ENCODE peak calls at places on chromosome 15, in eight cellular contexts. T is B cell, Z is RWPE1, F is right atrium auricular region, S is psoas muscle, M is hepatocyte, I is cardiac muscle cell, X is heart left ventricle. E is an unnamed sample.

GRCh38 chr15:92979011-92979701 is 79.0 kb downstream of the CHD2 start:
- DNase-seq in X (no peak), F (no peak), M (peak), S (no peak), Z (no peak), I (no peak), T (no peak), E (no peak)

GRCh38 chr15:37900286-37901221 is 33.9 kb upstream of the TMCO5A start:
- DNase-seq in X (no peak), Z (peak), S (no peak), F (no peak), T (no peak), M (peak), I (peak), E (no peak)

GRCh38 chr15:98708191-98708590 is 59.9 kb downstream of the IGF1R start:
- DNase-seq in X (no peak), I (peak), S (no peak), T (no peak), Z (no peak), F (no peak), M (no peak), E (no peak)

GRCh38 chr15:67746022-67746421 is 79.3 kb upstream of the SKOR1 start:
- DNase-seq in S (no peak), M (no peak), T (no peak), X (no peak), Z (peak), F (no peak), I (no peak), E (no peak)

GRCh38 chr15:98599911-98600685 is 48.2 kb upstream of the IGF1R start:
- DNase-seq in S (peak), F (peak), M (peak), Z (peak), T (peak), X (peak), I (no peak), E (peak)

GRCh38 chr15:61742591-61742990 is 317.7 kb downstream of the VPS13C start:
- DNase-seq in T (no peak), I (no peak), F (no peak), X (no peak), Z (peak), M (no peak), S (no peak), E (no peak)

GRCh38 chr15:39504812-39505211 is 76.1 kb upstream of the THBS1 start:
- DNase-seq in X (no peak), F (no peak), S (no peak), T (no peak), Z (no peak), M (no peak), I (no peak), E (no peak)

GRCh38 chr15:50778089-50778488 is 12.6 kb upstream of the SPPL2A start:
- DNase-seq in F (no peak), M (no peak), I (no peak), Z (no peak), S (no peak), X (no peak), T (no peak), E (peak)

GRCh38 chr15:65883571-65883970 is 14.3 kb downstream of the RAB11A start:
- DNase-seq in X (no peak), M (no peak), F (no peak), Z (no peak), S (no peak), T (no peak), I (no peak), E (no peak)

GRCh38 chr15:101121511-101122090 is 130.2 kb downstream of the CHSY1 start:
- DNase-seq in I (peak), M (peak), S (peak), X (peak), Z (no peak), F (peak), T (peak), E (peak)

GRCh38 chr15:62758126-62758951 is 284.2 kb upstream of the TPM1 start:
- DNase-seq in X (peak), F (peak), Z (peak), M (no peak), I (peak), S (peak), T (no peak), E (peak)

GRCh38 chr15:52183562-52184173 is 7.5 kb downstream of the GNB5 start:
- DNase-seq in S (no peak), X (no peak), M (peak), Z (peak), I (peak), T (peak), F (no peak), E (peak)

GRCh38 chr15:25381579-25381978 is 57.2 kb downstream of the UBE3A start:
- DNase-seq in X (no peak), S (no peak), M (no peak), T (no peak), I (no peak), F (no peak), Z (no peak), E (no peak)

GRCh38 chr15:83999396-84000120 is 236.0 kb upstream of the GOLGA6L4 start:
- DNase-seq in I (no peak), M (no peak), X (no peak), Z (peak), T (no peak), F (no peak), S (no peak), E (no peak)

GRCh38 chr15:45187894-45188830 is at the start of gene SHF:
- DNase-seq in T (peak), X (peak), M (peak), F (no peak), Z (peak), S (peak), I (peak), E (peak)

GRCh38 chr15:69526696-69527095 is 74.1 kb downstream of the RPLP1 start:
- DNase-seq in X (no peak), S (no peak), T (no peak), Z (no peak), M (no peak), I (no peak), F (no peak), E (no peak)

GRCh38 chr15:69524850-69525249 is 72.2 kb downstream of the RPLP1 start:
- DNase-seq in I (no peak), T (no peak), S (no peak), Z (no peak), X (peak), F (no peak), M (no peak), E (no peak)

GRCh38 chr15:69524296-69524695 is 71.7 kb downstream of the RPLP1 start:
- DNase-seq in F (no peak), X (no peak), M (peak), I (no peak), Z (no peak), S (no peak), T (no peak), E (no peak)

GRCh38 chr15:69525543-69525942 is 72.9 kb downstream of the RPLP1 start:
- DNase-seq in I (no peak), T (no peak), S (no peak), Z (no peak), M (no peak), X (no peak), F (no peak), E (no peak)

GRCh38 chr15:69526086-69526485 is 73.5 kb downstream of the RPLP1 start:
- DNase-seq in X (peak), I (no peak), Z (no peak), S (peak), T (no peak), M (no peak), F (no peak), E (no peak)
- TF ChIP-seq CTCF in X (no peak), I (no peak), Z (no peak), S (no peak), T (no peak), M (no peak), F (no peak), E (no peak)

GRCh38 chr15:28914483-28915023 is 28.8 kb downstream of the APBA2 start:
- DNase-seq in T (no peak), F (no peak), I (peak), M (no peak), X (no peak), Z (no peak), S (no peak), E (peak)

GRCh38 chr15:28911295-28911979 is 25.7 kb downstream of the APBA2 start:
- DNase-seq in M (no peak), F (no peak), T (no peak), S (no peak), I (no peak), Z (no peak), X (no peak), E (no peak)

GRCh38 chr15:28912422-28912821 is 26.6 kb downstream of the APBA2 start:
- DNase-seq in S (no peak), F (no peak), Z (no peak), M (no peak), T (no peak), I (no peak), X (no peak), E (no peak)

GRCh38 chr15:28914046-28914445 is 28.3 kb downstream of the APBA2 start:
- DNase-seq in X (no peak), Z (no peak), T (no peak), S (no peak), F (no peak), M (no peak), I (no peak), E (no peak)

DNA sequence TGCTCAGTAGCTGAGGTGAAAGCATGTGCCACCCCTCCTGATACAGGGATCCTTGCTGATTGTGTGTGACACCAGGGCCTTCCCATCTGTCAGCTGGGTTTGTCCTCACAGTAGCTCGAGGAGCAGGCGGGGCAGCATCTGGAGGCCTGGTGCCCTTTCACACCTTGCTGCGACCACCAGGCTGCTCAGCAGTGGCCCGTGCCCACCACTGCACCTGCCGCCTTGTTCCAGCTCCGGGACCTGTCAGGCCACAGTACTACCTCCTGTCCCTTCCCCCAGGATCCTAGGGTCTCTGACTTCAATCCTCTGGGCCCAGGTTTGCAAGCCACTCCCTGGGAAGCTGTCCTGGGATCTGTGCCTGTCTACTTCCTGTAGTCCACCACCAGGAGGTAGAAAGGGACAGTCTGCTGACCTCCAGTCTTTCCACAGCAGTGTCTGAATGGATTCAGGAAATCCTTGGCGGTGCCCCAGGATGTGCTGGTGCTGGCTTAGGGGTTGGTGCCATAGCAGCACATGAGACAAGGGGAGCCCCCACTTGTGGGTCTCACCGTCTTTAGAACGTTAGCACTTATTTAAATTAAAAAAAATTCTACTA is 27.5 kb downstream of the APBA2 start:
- DNase-seq in F (no peak), X (no peak), M (no peak), I (no peak), S (no peak), Z (no peak), T (no peak), E (no peak)
- TF ChIP-seq CTCF in F (no peak), X (no peak), M (no peak), I (peak), S (no peak), Z (no peak), T (no peak), E (no peak)

GRCh38 chr15:75043509-75044257 is 20.3 kb downstream of the PPCDC start:
- DNase-seq in X (peak), S (peak), T (peak), I (no peak), F (peak), Z (no peak), M (peak), E (peak)
- TF ChIP-seq CTCF in X (peak), S (peak), T (no peak), I (peak), F (peak), Z (no peak), M (peak), E (peak)

DNA sequence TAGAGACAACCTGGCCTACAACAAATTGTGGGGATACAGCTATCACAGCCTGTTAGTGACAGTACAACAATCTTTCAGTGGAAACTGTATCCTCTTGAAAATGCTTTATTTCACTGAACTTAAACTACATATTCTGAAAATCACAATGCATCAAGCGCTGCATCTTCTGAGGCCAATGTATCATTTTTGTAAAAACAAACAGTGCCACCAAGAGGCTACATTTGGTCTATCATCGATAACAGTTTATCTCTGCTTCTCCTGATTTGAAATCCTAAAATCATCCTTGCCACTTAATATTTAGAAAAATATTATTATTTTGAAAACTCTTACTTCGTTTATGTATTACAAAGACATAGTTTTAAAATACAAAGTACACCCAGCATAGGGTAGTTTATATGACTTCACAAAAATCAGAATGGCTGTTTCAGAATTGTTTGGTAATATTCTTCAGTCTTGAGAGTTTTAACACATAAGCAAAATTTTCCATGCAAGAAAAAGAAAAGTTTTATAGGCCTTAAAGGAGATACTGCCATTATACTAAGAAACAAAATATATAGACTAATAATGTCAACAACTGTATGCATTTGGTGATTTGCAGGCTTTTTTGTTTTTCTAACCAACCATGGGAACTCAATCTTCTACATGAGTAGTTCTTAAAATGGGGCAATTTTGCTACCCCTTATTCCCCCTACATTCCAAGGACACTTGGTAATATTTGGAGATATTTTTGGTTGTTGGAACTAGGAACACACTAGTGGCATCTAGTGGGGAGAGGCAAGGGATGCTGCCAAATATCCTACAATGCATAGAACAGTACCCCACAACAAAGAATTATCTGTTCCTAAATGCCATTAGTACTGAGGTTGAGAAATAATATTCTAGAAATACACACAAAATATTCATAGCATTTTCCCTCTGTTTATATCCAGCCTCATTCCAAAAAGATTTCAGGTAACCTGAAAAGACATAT is 42.3 kb downstream of the WDR72 start:
- DNase-seq in S (no peak), I (no peak), M (peak), X (no peak), Z (peak), F (no peak), T (no peak), E (no peak)
- TF ChIP-seq CTCF in S (peak), I (no peak), M (peak), X (peak), Z (peak), F (no peak), T (peak), E (peak)

GRCh38 chr15:40702077-40702476 is 7.1 kb downstream of the RAD51 start:
- DNase-seq in F (no peak), T (no peak), X (no peak), S (no peak), M (no peak), I (no peak), Z (no peak), E (no peak)
- TF ChIP-seq CTCF in F (no peak), T (peak), X (no peak), S (no peak), M (peak), I (peak), Z (no peak), E (no peak)

DNA sequence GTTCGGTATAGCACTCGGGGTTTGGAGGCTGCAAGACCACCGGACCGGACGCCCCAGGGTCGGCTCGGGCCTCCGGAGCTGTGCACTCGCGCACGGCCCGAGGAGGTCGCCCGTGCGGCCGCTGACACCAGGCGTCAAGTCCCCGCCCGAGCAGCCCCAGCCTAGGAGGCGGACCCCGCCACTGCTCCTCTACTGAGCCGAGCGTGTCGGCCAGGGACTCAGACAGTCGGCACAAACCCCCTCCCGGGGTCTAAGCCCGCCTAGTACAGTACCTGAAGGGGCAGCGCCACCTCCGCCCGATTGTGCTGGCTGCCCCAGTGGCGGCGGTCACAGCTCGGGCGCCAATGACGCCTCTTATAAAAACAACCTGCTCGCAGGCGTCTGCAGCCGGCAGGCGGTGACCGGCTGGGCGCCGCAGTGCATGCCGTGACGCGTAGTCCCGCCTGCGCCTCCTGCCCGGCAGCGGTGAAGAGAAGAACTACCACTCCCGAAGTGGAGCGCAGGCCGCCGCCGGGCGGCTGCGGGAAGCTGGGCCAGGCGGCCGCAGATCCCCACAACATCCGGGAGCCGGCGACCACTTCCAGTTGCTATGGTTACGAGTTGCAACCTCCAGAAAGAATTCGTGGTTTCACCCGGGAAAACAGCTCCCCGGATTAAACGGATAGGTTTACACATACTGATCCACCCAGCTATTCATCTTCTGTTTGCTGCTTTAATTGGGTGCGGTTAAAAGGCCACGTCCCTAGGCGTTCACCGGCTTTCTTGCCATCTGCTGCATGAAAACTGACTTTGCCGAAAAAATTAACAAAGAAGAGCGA is at the start of the genes CCPG1 and PIERCE2:
- DNase-seq in S (peak), I (peak), F (peak), T (peak), X (peak), M (peak), Z (peak), E (peak)
- TF ChIP-seq CTCF in S (peak), I (peak), F (peak), T (peak), X (peak), M (peak), Z (peak), E (peak)

E was measured in body of pancreas.